ENCODE peak calls at places on chromosomes 16 and 17, in five cellular contexts. One of them, this sample, is unnamed.

GRCh38 chr17:36600936-36601302 is 464 bp upstream of the MRM1 start:
- DNase-seq in germinal center: no peak
- DNase-seq in GM03348: no peak
- DNase-seq in NCI-H1930: no peak
- DNase-seq in stimulated activated CD4-positive, alpha-beta T cell treated with anti-CD3 and anti-CD28 coated beads, Interleukin-2, amount 100 ng/mL, for 48 hours: no peak
- DNase-seq in this sample: no peak

GRCh38 chr16:51327001-51327400 is 175.9 kb upstream of the SALL1 start:
- DNase-seq in GM03348: peak; percentile 22
- DNase-seq in stimulated activated CD4-positive, alpha-beta T cell treated with anti-CD3 and anti-CD28 coated beads, Interleukin-2, amount 100 ng/mL, for 48 hours: no peak
- DNase-seq in germinal center: no peak
- DNase-seq in NCI-H1930: no peak
- DNase-seq in this sample: no peak

GRCh38 chr16:11460820-11461594 is 115.7 kb downstream of the RMI2 start:
- DNase-seq in GM03348: no peak
- DNase-seq in NCI-H1930: no peak
- DNase-seq in germinal center: no peak
- DNase-seq in stimulated activated CD4-positive, alpha-beta T cell treated with anti-CD3 and anti-CD28 coated beads, Interleukin-2, amount 100 ng/mL, for 48 hours: no peak
- DNase-seq in this sample: no peak

GRCh38 chr16:84507011-84507982 is 2.8 kb upstream of the MEAK7 start:
- DNase-seq in germinal center: peak; percentile 65
- DNase-seq in stimulated activated CD4-positive, alpha-beta T cell treated with anti-CD3 and anti-CD28 coated beads, Interleukin-2, amount 100 ng/mL, for 48 hours: no peak
- DNase-seq in NCI-H1930: no peak
- DNase-seq in GM03348: no peak
- DNase-seq in this sample: no peak

GRCh38 chr16:67967183-67967955 is 1.1 kb downstream of the SLC12A4 start:
- DNase-seq in GM03348: peak; percentile 31
- DNase-seq in stimulated activated CD4-positive, alpha-beta T cell treated with anti-CD3 and anti-CD28 coated beads, Interleukin-2, amount 100 ng/mL, for 48 hours: no peak
- DNase-seq in germinal center: peak; percentile 47
- DNase-seq in NCI-H1930: no peak
- DNase-seq in this sample: no peak

GRCh38 chr16:14510939-14511797 is 118.9 kb downstream of the PARN start:
- DNase-seq in stimulated activated CD4-positive, alpha-beta T cell treated with anti-CD3 and anti-CD28 coated beads, Interleukin-2, amount 100 ng/mL, for 48 hours: no peak
- DNase-seq in GM03348: peak; percentile 76
- DNase-seq in germinal center: no peak
- DNase-seq in NCI-H1930: no peak
- DNase-seq in this sample: no peak

GRCh38 chr17:59839646-59840328 is 53.0 kb downstream of the TUBD1 start:
- DNase-seq in germinal center: no peak
- DNase-seq in GM03348: no peak
- DNase-seq in NCI-H1930: no peak
- DNase-seq in stimulated activated CD4-positive, alpha-beta T cell treated with anti-CD3 and anti-CD28 coated beads, Interleukin-2, amount 100 ng/mL, for 48 hours: no peak
- DNase-seq in this sample: no peak

GRCh38 chr17:1082579-1082978 is 85.7 kb downstream of the TIMM22 start:
- DNase-seq in NCI-H1930: no peak
- DNase-seq in stimulated activated CD4-positive, alpha-beta T cell treated with anti-CD3 and anti-CD28 coated beads, Interleukin-2, amount 100 ng/mL, for 48 hours: no peak
- DNase-seq in GM03348: no peak
- DNase-seq in germinal center: no peak
- DNase-seq in this sample: no peak

GRCh38 chr16:4689091-4689671 is 4.2 kb upstream of the NUDT16L1 start:
- DNase-seq in GM03348: no peak
- DNase-seq in germinal center: no peak
- DNase-seq in stimulated activated CD4-positive, alpha-beta T cell treated with anti-CD3 and anti-CD28 coated beads, Interleukin-2, amount 100 ng/mL, for 48 hours: no peak
- DNase-seq in NCI-H1930: no peak
- DNase-seq in this sample: no peak

GRCh38 chr17:1467898-1468492 is 12.0 kb upstream of the CRK start:
- DNase-seq in NCI-H1930: no peak
- DNase-seq in germinal center: no peak
- DNase-seq in stimulated activated CD4-positive, alpha-beta T cell treated with anti-CD3 and anti-CD28 coated beads, Interleukin-2, amount 100 ng/mL, for 48 hours: no peak
- DNase-seq in GM03348: no peak
- DNase-seq in this sample: no peak

GRCh38 chr17:80737106-80738019 is 192.7 kb downstream of the RPTOR start:
- DNase-seq in germinal center: peak; percentile 83
- DNase-seq in stimulated activated CD4-positive, alpha-beta T cell treated with anti-CD3 and anti-CD28 coated beads, Interleukin-2, amount 100 ng/mL, for 48 hours: no peak
- DNase-seq in NCI-H1930: no peak
- DNase-seq in GM03348: no peak
- DNase-seq in this sample: no peak

GRCh38 chr17:13520899-13521572 is 80.7 kb downstream of the HS3ST3A1 start:
- DNase-seq in germinal center: no peak
- DNase-seq in GM03348: peak; percentile 48
- DNase-seq in NCI-H1930: no peak
- DNase-seq in stimulated activated CD4-positive, alpha-beta T cell treated with anti-CD3 and anti-CD28 coated beads, Interleukin-2, amount 100 ng/mL, for 48 hours: no peak
- DNase-seq in this sample: no peak

This sample was measured in NCI-H526.